ENCODE peak calls at places on chromosomes 12 and 14, in nine cellular contexts. N, K, I, P, X, Q, B, H and M are unnamed samples.

GRCh38 chr14:105989746-105990302 is 463.4 kb downstream of the TMEM121 start:
- DNase-seq in N (no peak), K (no peak), I (no peak), P (no peak), X (no peak), Q (no peak), B (no peak), H (no peak), M (no peak)

GRCh38 chr12:12726543-12727093 is 9.4 kb downstream of the CDKN1B start:
- DNase-seq in N (no peak), K (peak; percentile 26), I (no peak), P (peak; percentile 33), X (no peak), Q (no peak), B (no peak), H (peak; percentile 43), M (no peak)

GRCh38 chr14:30893819-30894218 is 19.5 kb downstream of the COCH start:
- DNase-seq in N (no peak), K (no peak), I (no peak), P (no peak), X (no peak), Q (no peak), B (no peak), H (no peak), M (no peak)

GRCh38 chr12:102816816-102817434 is 100.1 kb downstream of the PAH start:
- DNase-seq in N (no peak), K (peak; percentile 31), I (no peak), P (no peak), X (no peak), Q (no peak), B (no peak), H (no peak), M (no peak)

GRCh38 chr12:7107181-7108041 is 1.6 kb downstream of the C1RL start:
- DNase-seq in N (no peak), K (no peak), I (peak; percentile 67), P (no peak), X (no peak), Q (no peak), B (no peak), H (no peak), M (no peak)

GRCh38 chr14:100083706-100084105 is 18.5 kb downstream of the EVL start:
- DNase-seq in N (no peak), K (no peak), I (no peak), P (no peak), X (no peak), Q (no peak), B (peak; percentile 60), H (no peak), M (no peak)

GRCh38 chr14:80933282-80933681 is 8.3 kb downstream of the CEP128 start:
- DNase-seq in N (no peak), K (no peak), I (no peak), P (no peak), X (no peak), Q (no peak), B (no peak), H (no peak), M (no peak)

GRCh38 chr14:96639550-96639949 is 137.4 kb downstream of the PAPOLA start:
- DNase-seq in N (no peak), K (no peak), I (no peak), P (no peak), X (no peak), Q (no peak), B (no peak), H (no peak), M (no peak)

GRCh38 chr12:92784795-92785562 is 82.2 kb downstream of the PLEKHG7 start:
- DNase-seq in N (no peak), K (peak; percentile 38), I (no peak), P (no peak), X (no peak), Q (no peak), B (peak; percentile 62), H (peak; percentile 55), M (no peak)

GRCh38 chr14:92520102-92520651 is 6.6 kb downstream of the RIN3 start:
- DNase-seq in N (no peak), K (no peak), I (peak; percentile 43), P (no peak), X (no peak), Q (no peak), B (no peak), H (no peak), M (no peak)

GRCh38 chr12:26767116-26767515 is 65.9 kb downstream of the ITPR2 start:
- DNase-seq in N (no peak), K (no peak), I (no peak), P (no peak), X (no peak), Q (no peak), B (no peak), H (peak; percentile 53), M (no peak)

GRCh38 chr14:60812987-60813386 is 78.4 kb downstream of the MNAT1 start:
- DNase-seq in N (no peak), K (no peak), I (no peak), P (no peak), X (no peak), Q (no peak), B (no peak), H (no peak), M (no peak)

GRCh38 chr12:108268397-108268796 is 70.7 kb downstream of the CMKLR1 start:
- DNase-seq in N (no peak), K (no peak), I (no peak), P (no peak), X (no peak), Q (no peak), B (no peak), H (no peak), M (no peak)

GRCh38 chr14:103521438-103521961 is 1.1 kb downstream of the CKB start:
- DNase-seq in N (no peak), K (peak; percentile 78), I (no peak), P (no peak), X (no peak), Q (no peak), B (no peak), H (no peak), M (no peak)

GRCh38 chr12:56947633-56948535 is 9.5 kb downstream of the RDH16 start:
- DNase-seq in N (no peak), K (no peak), I (no peak), P (no peak), X (no peak), Q (no peak), B (no peak), H (peak; percentile 72), M (no peak)

GRCh38 chr14:81565441-81566290 is 32.0 kb upstream of the SEL1L start:
- DNase-seq in N (no peak), K (no peak), I (no peak), P (no peak), X (peak; percentile 71), Q (no peak), B (no peak), H (peak; percentile 71), M (no peak)

DNA sequence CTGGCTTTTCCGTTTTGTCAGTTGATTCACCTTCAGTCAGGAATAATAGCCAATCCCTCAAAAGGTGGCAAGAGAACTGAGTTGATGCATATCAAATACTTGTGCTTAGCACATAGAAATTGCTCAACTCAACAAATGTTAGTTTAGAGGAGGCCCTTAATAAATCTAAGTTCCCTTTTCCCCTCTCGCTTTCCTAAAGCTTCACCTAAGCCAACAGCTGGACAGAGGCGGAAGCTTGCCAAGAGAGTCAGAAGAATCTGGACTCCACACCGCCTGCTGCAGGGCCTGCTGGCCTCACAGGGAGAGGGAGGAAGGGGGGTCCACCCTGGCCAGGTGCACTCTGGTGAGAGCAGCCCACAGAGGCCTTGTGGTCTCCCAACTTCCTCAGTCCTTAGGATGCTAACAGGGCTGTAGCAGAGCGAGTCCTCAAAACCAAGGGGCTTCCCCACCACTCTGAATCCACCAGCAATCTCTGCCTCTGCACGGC is 213.1 kb downstream of the CHST11 start:
- DNase-seq in N (peak; percentile 68), K (no peak), I (peak; percentile 88), P (peak; percentile 40), X (no peak), Q (no peak), B (no peak), H (peak; percentile 65), M (peak; percentile 14)
- H3K4me3 ChIP-seq in N (no peak overlapping the region), K (no peak overlapping the region), I (no peak overlapping the region), P (no peak overlapping the region), X (no peak overlapping the region), Q (no peak overlapping the region), B (no peak overlapping the region), H (no peak overlapping the region), M (no peak overlapping the region)

DNA sequence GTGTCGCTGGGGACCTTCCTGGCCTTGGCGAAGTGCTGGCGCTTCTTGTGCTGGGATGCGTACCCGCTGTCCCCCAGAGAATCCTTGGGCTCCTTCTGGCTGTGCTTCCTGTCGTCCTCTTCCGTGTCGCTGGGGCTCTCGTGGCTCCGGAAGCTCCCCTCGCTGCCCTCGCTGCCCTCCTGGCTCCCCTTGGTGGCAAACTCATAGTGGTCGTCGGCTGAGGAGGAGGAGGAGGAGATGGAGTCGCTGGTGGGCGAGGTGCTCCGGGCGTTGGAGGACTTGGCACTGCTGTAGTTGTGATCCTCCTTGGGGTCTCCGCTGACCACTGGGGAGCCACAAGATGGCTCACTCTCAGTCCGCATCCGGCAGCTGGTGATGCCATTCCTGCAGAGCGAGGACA is 254.4 kb downstream of the FOXN3 start:
- DNase-seq in N (no peak), K (no peak), I (no peak), P (no peak), X (no peak), Q (no peak), B (no peak), H (no peak), M (no peak)
- H3K27me3 ChIP-seq in N (no peaks in the 10 kb centered on the region), K (no peaks in the 10 kb centered on the region), I (no peaks in the 10 kb centered on the region), P (no peaks in the 10 kb centered on the region), X (no peaks in the 10 kb centered on the region), Q (no peaks in the 10 kb centered on the region), B (no peaks in the 10 kb centered on the region), H (no peaks in the 10 kb centered on the region), M (no peaks in the 10 kb centered on the region)

DNA sequence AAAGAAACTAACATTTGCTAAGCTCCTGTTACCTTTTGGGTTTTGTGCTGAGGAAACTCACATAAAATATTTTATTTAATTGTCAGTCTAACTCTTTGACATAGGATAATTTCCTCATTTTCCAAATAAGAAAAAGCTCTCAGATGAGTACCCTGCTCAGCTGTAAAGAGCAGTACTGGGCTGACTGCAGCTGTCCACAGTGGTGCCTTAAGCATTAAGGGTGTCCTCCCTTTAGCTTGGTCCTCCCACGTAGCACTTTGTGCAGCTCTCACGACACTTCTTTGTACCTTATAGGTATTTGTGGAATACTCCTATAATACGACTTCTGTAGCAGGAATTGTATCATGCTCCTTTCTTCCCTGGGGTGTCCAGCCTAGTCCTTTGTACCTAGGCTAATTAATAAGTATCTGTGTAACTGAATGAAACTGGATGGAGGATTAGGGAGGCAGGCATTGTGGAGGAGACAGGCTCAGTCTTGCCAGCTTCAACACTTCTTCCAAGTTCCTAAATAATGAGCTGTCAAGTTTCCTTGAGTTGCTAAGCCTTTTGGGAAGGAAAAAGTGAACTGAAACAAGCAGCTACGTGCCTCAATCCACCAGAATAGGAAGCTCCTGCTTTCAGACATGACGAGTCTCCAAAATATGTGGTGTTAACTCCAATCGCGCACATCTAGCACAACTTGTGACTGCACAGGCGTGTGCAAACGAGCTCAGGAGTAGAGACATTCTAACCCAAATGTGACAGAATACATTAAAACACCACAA is 123.0 kb downstream of the SLC38A4 start:
- DNase-seq in N (no peak), K (no peak), I (no peak), P (no peak), X (no peak), Q (no peak), B (no peak), H (no peak), M (no peak)
- H3K4me3 ChIP-seq in N (no peak overlapping the region), K (no peak overlapping the region), I (no peak overlapping the region), P (no peak overlapping the region), X (no peak overlapping the region), Q (no peak overlapping the region), B (no peak overlapping the region), H (no peak overlapping the region), M (no peak overlapping the region)

GRCh38 chr12:3380200-3381020 is 110.6 kb upstream of the PRMT8 start:
- DNase-seq in N (no peak), K (no peak), I (no peak), P (no peak), X (no peak), Q (no peak), B (no peak), H (no peak), M (no peak)
- H3K27me3 ChIP-seq in N (peaks cover 6% of the 10 kb centered on the region), K (peaks cover 7% of the 10 kb centered on the region), I (no peaks in the 10 kb centered on the region), P (no peaks in the 10 kb centered on the region), X (no peaks in the 10 kb centered on the region), Q (no peaks in the 10 kb centered on the region), B (no peaks in the 10 kb centered on the region), H (no peaks in the 10 kb centered on the region), M (no peaks in the 10 kb centered on the region)